ENCODE peak calls at places on chromosome 20, in eight cellular contexts. F, Z, Y, C, T, L, O and A are unnamed samples.

GRCh38 chr20:37356387-37356786 is 10.4 kb downstream of the SRC start:
- DNase-seq in T (no peak), L (no peak), F (no peak), Z (no peak), O (peak), C (no peak), Y (peak), A (no peak)

GRCh38 chr20:7883309-7883708 is 56.9 kb downstream of the HAO1 start:
- DNase-seq in Y (no peak), C (no peak), Z (no peak), O (no peak), F (no peak), L (no peak), T (no peak), A (no peak)

GRCh38 chr20:60784321-60784720 is 467.7 kb upstream of the CDH4 start:
- DNase-seq in T (no peak), L (no peak), C (no peak), F (no peak), Z (no peak), O (no peak), Y (no peak), A (no peak)

GRCh38 chr20:4087923-4088322 is 72.6 kb upstream of the RNF24 start:
- DNase-seq in T (no peak), Z (no peak), L (no peak), O (no peak), C (no peak), Y (peak), F (no peak), A (no peak)

GRCh38 chr20:61916318-61916891 is 149.3 kb downstream of the TAF4 start:
- DNase-seq in L (no peak), Y (no peak), O (no peak), F (no peak), T (no peak), C (no peak), Z (no peak), A (no peak)

GRCh38 chr20:20407891-20408805 is 40.2 kb downstream of the INSM1 start:
- DNase-seq in L (no peak), Z (no peak), C (no peak), Y (peak), O (peak), F (no peak), T (no peak), A (peak)

GRCh38 chr20:16608265-16608636 is 35.0 kb upstream of the KIF16B start:
- DNase-seq in Y (no peak), L (no peak), F (peak), T (no peak), O (no peak), C (no peak), Z (no peak), A (no peak)

GRCh38 chr20:59428441-59429205 is 128.2 kb downstream of the EDN3 start:
- DNase-seq in C (peak), T (no peak), Y (no peak), F (no peak), O (no peak), L (no peak), Z (no peak), A (no peak)

GRCh38 chr20:38452880-38453624 is 17.9 kb upstream of the SNHG17 start:
- DNase-seq in C (no peak), O (no peak), T (no peak), Y (peak), Z (no peak), L (no peak), F (no peak), A (no peak)

GRCh38 chr20:13220857-13221297 is at the start of gene ISM1:
- DNase-seq in T (no peak), O (no peak), F (no peak), L (peak), Y (no peak), C (peak), Z (peak), A (peak)

GRCh38 chr20:46128310-46129151 is 10.4 kb downstream of the CD40 start:
- DNase-seq in C (peak), Y (no peak), L (peak), T (peak), O (no peak), Z (no peak), F (peak), A (peak)

GRCh38 chr20:1215386-1216170 is 10.3 kb upstream of the RAD21L1 start:
- DNase-seq in Y (no peak), T (no peak), Z (no peak), O (no peak), L (no peak), C (no peak), F (no peak), A (no peak)

GRCh38 chr20:24776755-24777271 is 172.3 kb upstream of the CST7 start:
- DNase-seq in L (no peak), O (no peak), F (no peak), Z (no peak), T (no peak), C (no peak), Y (no peak), A (no peak)

GRCh38 chr20:47927944-47928343 is 142.7 kb upstream of the SULF2 start:
- DNase-seq in O (no peak), C (peak), T (no peak), Y (peak), Z (no peak), F (no peak), L (no peak), A (no peak)

GRCh38 chr20:18513208-18513607 is 5.5 kb downstream of the SEC23B start:
- DNase-seq in C (no peak), Y (no peak), T (no peak), L (no peak), Z (no peak), F (no peak), O (no peak), A (no peak)

GRCh38 chr20:40956503-40956902 is 72.1 kb upstream of the TOP1 start:
- DNase-seq in Y (no peak), T (peak), Z (no peak), O (peak), F (no peak), L (no peak), C (no peak), A (no peak)

GRCh38 chr20:49395183-49395582 is 87.3 kb downstream of the KCNB1 start:
- DNase-seq in O (no peak), Y (no peak), T (no peak), L (no peak), C (no peak), Z (no peak), F (no peak), A (no peak)

GRCh38 chr20:49570161-49570827 is 2.4 kb upstream of the PTGIS start:
- DNase-seq in Y (no peak), L (no peak), O (no peak), F (no peak), Z (no peak), C (no peak), T (no peak), A (no peak)

GRCh38 chr20:22775671-22776139 is 191.3 kb upstream of the FOXA2 start:
- DNase-seq in L (no peak), T (no peak), F (no peak), Z (no peak), C (peak), Y (peak), O (no peak), A (no peak)

GRCh38 chr20:61722146-61722678 is 343.5 kb downstream of the TAF4 start:
- DNase-seq in C (no peak), F (no peak), O (no peak), Z (no peak), L (no peak), Y (no peak), T (no peak), A (no peak)

GRCh38 chr20:50625986-50626677 is 65.2 kb downstream of the RIPOR3 start:
- DNase-seq in C (peak), Z (no peak), F (no peak), T (peak), O (no peak), Y (peak), L (no peak), A (peak)

GRCh38 chr20:14829897-14830296 is 492.5 kb upstream of the FLRT3 start:
- DNase-seq in L (no peak), C (no peak), O (no peak), Y (no peak), F (no peak), T (no peak), Z (no peak), A (no peak)

GRCh38 chr20:44495802-44496481 is 20.3 kb downstream of the TTPAL start:
- DNase-seq in C (no peak), L (no peak), Y (peak), Z (no peak), O (no peak), F (no peak), T (no peak), A (no peak)

GRCh38 chr20:33815671-33816070 is 4.5 kb downstream of the CHMP4B start:
- DNase-seq in C (no peak), Z (no peak), O (no peak), F (no peak), Y (no peak), L (no peak), T (no peak), A (no peak)

GRCh38 chr20:64001607-64002011 is 20.7 kb downstream of the PRPF6 start:
- DNase-seq in F (no peak), Z (no peak), C (no peak), L (no peak), T (no peak), O (no peak), Y (peak), A (no peak)

GRCh38 chr20:1166963-1167720 is 17.6 kb downstream of the TMEM74B start:
- DNase-seq in C (no peak), O (no peak), Y (no peak), T (no peak), Z (no peak), L (no peak), F (no peak), A (no peak)

GRCh38 chr20:24634855-24635254 is 165.4 kb downstream of the SYNDIG1 start:
- DNase-seq in F (peak), L (no peak), T (no peak), C (peak), Z (no peak), Y (peak), O (peak), A (peak)

GRCh38 chr20:36885355-36885754 is 9.4 kb downstream of the TLDC2 start:
- DNase-seq in C (no peak), O (no peak), Y (no peak), Z (no peak), T (no peak), F (no peak), L (no peak), A (peak)

GRCh38 chr20:44745560-44746366 is at the start of gene KCNK15:
- DNase-seq in T (no peak), O (no peak), L (peak), C (no peak), Y (no peak), Z (peak), F (no peak), A (peak)

GRCh38 chr20:16944753-16945152 is 196.6 kb downstream of the OTOR start:
- DNase-seq in O (no peak), Z (no peak), C (peak), F (no peak), L (no peak), Y (no peak), T (no peak), A (peak)

GRCh38 chr20:59616306-59616705 is 12.0 kb downstream of the PHACTR3 start:
- DNase-seq in O (no peak), Y (no peak), T (no peak), F (no peak), Z (no peak), C (no peak), L (no peak), A (no peak)

GRCh38 chr20:38211200-38212097 is 46.4 kb upstream of the TGM2 start:
- DNase-seq in O (peak), T (no peak), F (no peak), C (no peak), Z (no peak), L (no peak), Y (no peak), A (no peak)

GRCh38 chr20:5696011-5696559 is 54.1 kb upstream of the SHLD1 start:
- DNase-seq in T (no peak), C (no peak), F (no peak), Y (no peak), Z (no peak), L (no peak), O (no peak), A (no peak)

GRCh38 chr20:61807426-61808160 is 258.1 kb downstream of the TAF4 start:
- DNase-seq in T (no peak), F (no peak), C (no peak), O (no peak), Y (no peak), L (no peak), Z (no peak), A (no peak)

GRCh38 chr20:22805219-22805618 is 220.8 kb upstream of the FOXA2 start:
- DNase-seq in Y (peak), O (no peak), L (no peak), T (no peak), Z (no peak), F (no peak), C (peak), A (no peak)

GRCh38 chr20:50210066-50210619 is 19.5 kb downstream of the CEBPB start:
- DNase-seq in Y (no peak), L (no peak), F (no peak), C (no peak), T (no peak), O (no peak), Z (no peak), A (no peak)

GRCh38 chr20:37955511-37955910 is 52.6 kb downstream of the VSTM2L start:
- DNase-seq in C (no peak), O (no peak), F (no peak), Z (no peak), Y (no peak), L (peak), T (no peak), A (no peak)

GRCh38 chr20:64146936-64147451 is 17.3 kb upstream of the MYT1 start:
- DNase-seq in F (no peak), T (no peak), L (no peak), Y (no peak), C (no peak), O (no peak), Z (no peak), A (no peak)